ENCODE peak calls at places on chromosomes 5 and 9, in ten cellular contexts. D, E, B, U, A, H, Y, M, K and Q are unnamed samples.

GRCh38 chr9:88076286-88077070 is 61.8 kb downstream of the SPATA31C2 start:
- DNase-seq in E (no peak), M (no peak), K (peak), A (peak), Y (peak), U (peak), D (peak), B (peak), H (peak), Q (no peak)

GRCh38 chr9:118721276-118721675 is 648.0 kb downstream of the BRINP1 start:
- DNase-seq in E (no peak), H (no peak), K (no peak), M (no peak), Y (no peak), D (no peak), A (no peak), U (no peak), B (no peak), Q (no peak)

GRCh38 chr9:133991964-133992779 is at the start of gene VAV2:
- DNase-seq in U (peak), A (peak), D (peak), E (peak), K (peak), H (peak), Y (peak), B (peak), M (no peak), Q (peak)

GRCh38 chr9:118088075-118088474 is 383.9 kb downstream of the TLR4 start:
- DNase-seq in K (no peak), E (no peak), Y (no peak), U (no peak), A (no peak), M (no peak), H (no peak), D (no peak), B (no peak), Q (no peak)

GRCh38 chr9:71355884-71356283 is 234.5 kb upstream of the TRPM3 start:
- DNase-seq in U (no peak), B (no peak), K (peak), H (no peak), A (no peak), Y (no peak), E (no peak), M (no peak), D (no peak), Q (no peak)

GRCh38 chr5:80796861-80797260 is 142.1 kb upstream of the DHFR start:
- DNase-seq in U (no peak), D (no peak), K (no peak), Y (no peak), M (no peak), E (no peak), H (no peak), A (no peak), B (no peak), Q (no peak)

GRCh38 chr9:94868462-94868861 is 142.0 kb downstream of the AOPEP start:
- DNase-seq in Y (no peak), D (no peak), K (no peak), E (no peak), H (no peak), B (no peak), U (no peak), A (no peak), M (no peak), Q (no peak)

GRCh38 chr5:65423623-65424022 is 58.1 kb downstream of the ADAMTS6 start:
- DNase-seq in A (no peak), Y (no peak), K (no peak), U (no peak), E (no peak), D (no peak), B (no peak), M (no peak), H (no peak), Q (no peak)

GRCh38 chr9:127825319-127826051 is 22.8 kb downstream of the FPGS start:
- DNase-seq in Y (no peak), E (no peak), B (no peak), K (peak), M (no peak), H (no peak), U (no peak), D (no peak), A (peak), Q (no peak)